ENCODE peak calls at places on chromosomes 12 and 14, in seven cellular contexts. Y, K, O, J, I, Q and M are unnamed samples.
A peak's percentile ranks its signal among the peaks of the same experiment; 100 is the strongest.

GRCh38 chr12:2752676-2753371 is 41.9 kb upstream of the FKBP4 start:
- DNase-seq in Y (peak; percentile 60), K (peak; percentile 50), O (peak; percentile 17), J (peak; percentile 53), I (peak; percentile 65), Q (peak; percentile 64), M (peak; percentile 61)

GRCh38 chr14:101035466-101036225 is 132.1 kb upstream of the RTL1 start:
- DNase-seq in Y (no peak), K (no peak), O (no peak), J (no peak), I (no peak), Q (no peak), M (no peak)

GRCh38 chr14:77347746-77348145 is 26.9 kb downstream of the GSTZ1 start:
- DNase-seq in Y (no peak), K (peak; percentile 28), O (no peak), J (no peak), I (no peak), Q (no peak), M (peak; percentile 51)

GRCh38 chr14:56195219-56195618 is 77.0 kb downstream of the PELI2 start:
- DNase-seq in Y (no peak), K (no peak), O (no peak), J (no peak), I (no peak), Q (no peak), M (no peak)

GRCh38 chr14:72975776-72976175 is 49.5 kb downstream of the DCAF4 start:
- DNase-seq in Y (no peak), K (no peak), O (no peak), J (no peak), I (no peak), Q (no peak), M (no peak)

GRCh38 chr12:45216297-45216982 is 545 bp downstream of the ANO6 start:
- DNase-seq in Y (peak; percentile 59), K (no peak), O (no peak), J (no peak), I (peak; percentile 46), Q (peak; percentile 65), M (no peak)

GRCh38 chr14:105776924-105777323 is 250.5 kb downstream of the TMEM121 start:
- DNase-seq in Y (no peak), K (no peak), O (no peak), J (no peak), I (no peak), Q (no peak), M (no peak)

GRCh38 chr12:124535066-124535740 is 32.2 kb downstream of the NCOR2 start:
- DNase-seq in Y (no peak), K (no peak), O (no peak), J (no peak), I (no peak), Q (no peak), M (no peak)

GRCh38 chr14:81849714-81850113 is 316.1 kb upstream of the SEL1L start:
- DNase-seq in Y (no peak), K (no peak), O (no peak), J (no peak), I (no peak), Q (no peak), M (peak; percentile 77)

GRCh38 chr12:99528478-99528877 is 119.1 kb upstream of the GARIN6 start:
- DNase-seq in Y (no peak), K (no peak), O (no peak), J (no peak), I (no peak), Q (no peak), M (no peak)

GRCh38 chr14:23524954-23525353 is 26.6 kb downstream of the ZFHX2 start:
- DNase-seq in Y (no peak), K (no peak), O (no peak), J (no peak), I (no peak), Q (no peak), M (no peak)

GRCh38 chr12:12404297-12404696 is 47.4 kb downstream of the BORCS5 start:
- DNase-seq in Y (no peak), K (no peak), O (no peak), J (no peak), I (no peak), Q (no peak), M (no peak)

GRCh38 chr12:87870061-87870460 is 159.1 kb downstream of the C12orf50 start:
- DNase-seq in Y (peak; percentile 12), K (no peak), O (no peak), J (no peak), I (peak; percentile 31), Q (peak; percentile 25), M (no peak)

GRCh38 chr12:1845886-1846285 is 25.5 kb downstream of the LRTM2 start:
- DNase-seq in Y (no peak), K (no peak), O (no peak), J (no peak), I (no peak), Q (no peak), M (no peak)

GRCh38 chr12:105083551-105084105 is 630 bp downstream of the ALDH1L2 start:
- DNase-seq in Y (peak; percentile 80), K (no peak), O (no peak), J (peak; percentile 25), I (peak; percentile 82), Q (peak; percentile 84), M (peak; percentile 35)

GRCh38 chr14:96130854-96131253 is 73.8 kb upstream of the BDKRB2 start:
- DNase-seq in Y (peak; percentile 89), K (no peak), O (no peak), J (no peak), I (peak; percentile 47), Q (peak; percentile 38), M (no peak)